ENCODE peak calls at places on chromosome 18, in seven cellular contexts. V is stimulated activated CD8-positive, alpha-beta memory T cell treated with anti-CD3 and anti-CD28 coated beads, Interleukin-2, amount 100 ng/mL, for 48 hours; J is T-helper 9 cell; S is GM12865; M is frontal cortex; Z is AG09309; B is SHP77. A is an unnamed sample.

GRCh38 chr18:24447961-24448360 is 12.5 kb upstream of the HRH4 start:
- DNase-seq in V (no peak), J (no peak), S (no peak), M (no peak), Z (no peak), B (no peak), A (no peak)

GRCh38 chr18:23880931-23881330 is 133.6 kb upstream of the TTC39C start:
- DNase-seq in V (no peak), J (no peak), S (no peak), M (no peak), Z (no peak), B (no peak), A (no peak)

GRCh38 chr18:44731866-44732555 is 51.3 kb downstream of the SETBP1 start:
- DNase-seq in V (no peak), J (no peak), S (peak), M (no peak), Z (no peak), B (no peak), A (no peak)

GRCh38 chr18:23982154-23983071 is 32.1 kb upstream of the TTC39C start:
- DNase-seq in V (no peak), J (no peak), S (no peak), M (no peak), Z (peak), B (peak), A (peak)

GRCh38 chr18:45876131-45876530 is 50.7 kb downstream of the SIGLEC15 start:
- DNase-seq in V (no peak), J (no peak), S (peak), M (no peak), Z (no peak), B (no peak), A (no peak)

GRCh38 chr18:64165906-64166305 is 17.0 kb upstream of the LINC00305 start:
- DNase-seq in V (no peak), J (no peak), S (no peak), M (no peak), Z (no peak), B (no peak), A (no peak)

GRCh38 chr18:48072428-48073204 is 142.2 kb upstream of the SMAD2 start:
- DNase-seq in V (no peak), J (no peak), S (no peak), M (no peak), Z (no peak), B (no peak), A (no peak)

GRCh38 chr18:41077076-41077475 is 878.0 kb upstream of the PIK3C3 start:
- DNase-seq in V (no peak), J (no peak), S (no peak), M (no peak), Z (no peak), B (no peak), A (no peak)

A was measured in hippocampal formation.